ENCODE peak calls at places on chromosomes 7 and 10, in seven cellular contexts. M, B, K, I, Z, A and L are unnamed samples.

GRCh38 chr7:4030346-4030745 is 651.7 kb upstream of the FOXK1 start:
- DNase-seq in I (no peak), K (no peak), A (no peak), B (no peak), Z (no peak), M (no peak), L (no peak)

GRCh38 chr7:77269360-77270075 is 69.9 kb upstream of the FGL2 start:
- DNase-seq in I (no peak), K (no peak), B (no peak), A (no peak), Z (peak; percentile 44), M (no peak), L (no peak)

GRCh38 chr10:121608669-121609190 is 10.5 kb upstream of the FGFR2 start:
- DNase-seq in M (peak; percentile 50), I (no peak), B (peak; percentile 32), K (peak; percentile 87), Z (peak; percentile 34), A (peak; percentile 76), L (peak; percentile 44)

GRCh38 chr7:155131090-155131489 is 61.0 kb downstream of the HTR5A start:
- DNase-seq in A (no peak), B (no peak), Z (no peak), M (no peak), K (no peak), I (no peak), L (no peak)

GRCh38 chr10:32332299-32332750 is 14.6 kb downstream of the EPC1 start:
- DNase-seq in A (peak; percentile 13), B (no peak), Z (no peak), I (peak; percentile 48), K (no peak), M (no peak), L (no peak)

GRCh38 chr10:89471110-89471814 is 56.9 kb downstream of the IFIT5 start:
- DNase-seq in B (no peak), M (no peak), A (no peak), K (no peak), Z (no peak), I (no peak), L (no peak)

GRCh38 chr7:131188367-131189339 is 139.0 kb upstream of the MKLN1 start:
- DNase-seq in M (peak; percentile 56), K (no peak), B (peak; percentile 98), I (no peak), Z (no peak), A (no peak), L (peak; percentile 90)

GRCh38 chr10:98312349-98312748 is 44.4 kb upstream of the LOXL4 start:
- DNase-seq in A (no peak), M (no peak), B (no peak), I (no peak), Z (no peak), K (no peak), L (no peak)

GRCh38 chr7:5685192-5685591 is 96.3 kb downstream of the RNF216 start:
- DNase-seq in A (no peak), Z (no peak), M (no peak), K (no peak), B (no peak), I (no peak), L (no peak)

GRCh38 chr10:28991326-28991725 is 297.5 kb upstream of the LYZL1 start:
- DNase-seq in B (peak; percentile 100), M (peak; percentile 18), Z (peak; percentile 33), I (no peak), A (peak; percentile 39), K (no peak), L (no peak)

GRCh38 chr10:75283150-75284096 is 47.7 kb upstream of the COMTD1 start:
- DNase-seq in M (no peak), Z (peak; percentile 50), I (no peak), A (no peak), K (no peak), B (no peak), L (no peak)

GRCh38 chr10:110081914-110082313 is 74.1 kb downstream of the ADD3 start:
- DNase-seq in K (no peak), Z (no peak), A (peak; percentile 17), I (no peak), M (peak; percentile 11), B (no peak), L (no peak)

GRCh38 chr7:106057962-106058901 is 53.9 kb downstream of the SYPL1 start:
- DNase-seq in K (no peak), B (no peak), I (no peak), Z (no peak), M (peak; percentile 76), A (peak; percentile 69), L (no peak)

GRCh38 chr10:4519691-4520402 is 306.2 kb upstream of the AKR1E2 start:
- DNase-seq in I (no peak), A (no peak), Z (no peak), K (no peak), M (no peak), B (peak; percentile 7), L (no peak)

GRCh38 chr10:123306290-123306689 is 152.1 kb downstream of the BUB3 start:
- DNase-seq in Z (no peak), I (no peak), B (no peak), M (no peak), A (no peak), K (no peak), L (no peak)

GRCh38 chr10:91036807-91037405 is 116.0 kb upstream of the ANKRD1 start:
- DNase-seq in B (no peak), Z (no peak), K (no peak), M (no peak), A (no peak), I (no peak), L (no peak)

GRCh38 chr7:36291387-36292316 is 98.0 kb upstream of the ANLN start:
- DNase-seq in B (peak; percentile 95), I (peak; percentile 58), Z (peak; percentile 90), M (peak; percentile 76), K (no peak), A (peak; percentile 96), L (peak; percentile 91)

GRCh38 chr7:37248396-37248836 is 200.2 kb downstream of the ELMO1 start:
- DNase-seq in M (no peak), B (no peak), I (no peak), A (no peak), K (no peak), Z (peak; percentile 42), L (no peak)

GRCh38 chr7:152759655-152760383 is at the start of gene ACTR3B:
- DNase-seq in B (peak; percentile 76), M (peak; percentile 94), I (peak; percentile 90), K (peak; percentile 95), Z (peak; percentile 93), A (peak; percentile 90), L (peak; percentile 92)

GRCh38 chr7:11830582-11831382 is 1.2 kb downstream of the THSD7A start:
- DNase-seq in B (peak; percentile 36), K (no peak), A (peak; percentile 19), I (no peak), Z (no peak), M (peak; percentile 29), L (peak; percentile 11)

GRCh38 chr7:46603780-46604725 is 683.0 kb upstream of the IGFBP3 start:
- DNase-seq in I (no peak), B (no peak), K (no peak), A (no peak), Z (peak; percentile 95), M (no peak), L (no peak)

GRCh38 chr10:10663587-10663986 is 354.1 kb upstream of the CELF2 start:
- DNase-seq in B (no peak), K (no peak), M (no peak), A (no peak), I (no peak), Z (no peak), L (no peak)

GRCh38 chr10:5566606-5567005 is 41.8 kb downstream of the CALML3 start:
- DNase-seq in A (no peak), I (no peak), K (no peak), Z (no peak), M (no peak), B (no peak), L (no peak)

GRCh38 chr7:73667344-73668102 is at the start of gene VPS37D:
- DNase-seq in Z (peak; percentile 93), M (peak; percentile 92), B (peak; percentile 92), K (peak; percentile 91), A (peak; percentile 92), I (peak; percentile 89), L (peak; percentile 95)

GRCh38 chr10:46106410-46107255 is 60.6 kb upstream of the MSMB start:
- DNase-seq in K (no peak), Z (peak; percentile 68), I (peak; percentile 29), M (peak; percentile 39), B (peak; percentile 62), A (peak; percentile 73), L (peak; percentile 45)

GRCh38 chr10:62394556-62395018 is 20.4 kb downstream of the ZNF365 start:
- DNase-seq in M (no peak), I (no peak), K (no peak), A (no peak), Z (no peak), B (no peak), L (no peak)

GRCh38 chr7:50667789-50668226 is 102.6 kb upstream of the DDC start:
- DNase-seq in M (no peak), B (no peak), Z (peak; percentile 80), I (no peak), K (no peak), A (no peak), L (no peak)

GRCh38 chr10:66349726-66350125 is 576.1 kb upstream of the LRRTM3 start:
- DNase-seq in Z (no peak), K (no peak), I (no peak), M (no peak), B (no peak), A (no peak), L (no peak)

GRCh38 chr10:23742368-23742767 is 303.5 kb downstream of the OTUD1 start:
- DNase-seq in Z (no peak), B (no peak), M (no peak), K (no peak), I (no peak), A (no peak), L (no peak)

GRCh38 chr10:129520440-129521080 is 53.5 kb downstream of the MGMT start:
- DNase-seq in K (no peak), I (no peak), M (peak; percentile 59), B (no peak), A (no peak), Z (no peak), L (no peak)

GRCh38 chr10:61918989-61919388 is 17.5 kb downstream of the ARID5B start:
- DNase-seq in B (no peak), A (no peak), K (no peak), Z (no peak), I (no peak), M (no peak), L (no peak)

GRCh38 chr7:128833148-128833938 is 3.1 kb downstream of the FLNC start:
- DNase-seq in Z (peak; percentile 82), M (peak; percentile 53), I (no peak), B (no peak), A (no peak), K (no peak), L (peak; percentile 45)

GRCh38 chr7:17680026-17680425 is 260.3 kb downstream of the SNX13 start:
- DNase-seq in M (no peak), K (no peak), A (no peak), B (no peak), Z (no peak), I (no peak), L (peak; percentile 91)

GRCh38 chr7:128911441-128912031 is 1.0 kb upstream of the KCP start:
- DNase-seq in Z (peak; percentile 60), I (no peak), M (no peak), K (no peak), A (no peak), B (no peak), L (peak; percentile 71)

GRCh38 chr10:82242778-82243177 is 367.8 kb downstream of the NRG3 start:
- DNase-seq in Z (no peak), I (no peak), A (no peak), B (no peak), K (no peak), M (no peak), L (no peak)

GRCh38 chr7:106598663-106599342 is 62.2 kb downstream of the CCDC71L start:
- DNase-seq in M (peak; percentile 91), A (peak; percentile 65), B (peak; percentile 87), I (peak; percentile 19), Z (peak; percentile 71), K (no peak), L (no peak)

GRCh38 chr7:19117870-19118608 is 603 bp upstream of the TWIST1 start:
- DNase-seq in A (no peak), K (no peak), B (no peak), I (no peak), Z (peak; percentile 22), M (peak; percentile 30), L (no peak)